ENCODE peak calls at places on chromosomes 6 and 20, in four cellular contexts. E, L, I and C are unnamed samples.

GRCh38 chr6:82617648-82618047 is 254.0 kb downstream of the TPBG start:
- DNase-seq in E (no peak), L (no peak), I (no peak), C (no peak)

GRCh38 chr6:82738773-82739172 is 326.9 kb downstream of the UBE3D start:
- DNase-seq in E (no peak), L (no peak), I (no peak), C (no peak)

GRCh38 chr20:39876974-39877615 is 811.9 kb downstream of the MAFB start:
- DNase-seq in E (no peak), L (no peak), I (no peak), C (no peak)

GRCh38 chr6:113495521-113495920 is 361.6 kb upstream of the MARCKS start:
- DNase-seq in E (no peak), L (no peak), I (no peak), C (no peak)

GRCh38 chr20:62156592-62157386 is 13.2 kb downstream of the SS18L1 start:
- DNase-seq in E (peak; percentile 79), L (peak; percentile 73), I (peak; percentile 60), C (peak; percentile 63)

GRCh38 chr20:64009811-64010387 is 26.1 kb upstream of the C20orf204 start:
- DNase-seq in E (no peak), L (no peak), I (no peak), C (no peak)

GRCh38 chr6:108074057-108074358 is 533 bp downstream of the OSTM1 start:
- DNase-seq in E (no peak), L (no peak), I (no peak), C (no peak)

GRCh38 chr6:39841923-39842322 is 49.7 kb downstream of the DAAM2 start:
- DNase-seq in E (no peak), L (no peak), I (no peak), C (peak; percentile 81)

GRCh38 chr6:104940238-104940880 is 16.5 kb upstream of the LIN28B start:
- DNase-seq in E (no peak), L (no peak), I (no peak), C (no peak)

GRCh38 chr6:34005845-34006644 is 139.8 kb downstream of the GRM4 start:
- DNase-seq in E (peak; percentile 13), L (peak; percentile 0), I (no peak), C (no peak)

GRCh38 chr6:99588618-99589289 is 17.9 kb upstream of the PRDM13 start:
- DNase-seq in E (peak; percentile 79), L (peak; percentile 78), I (peak; percentile 81), C (peak; percentile 80)

GRCh38 chr6:80134065-80134464 is 27.6 kb downstream of the BCKDHB start:
- DNase-seq in E (no peak), L (no peak), I (no peak), C (no peak)

GRCh38 chr6:26331809-26332226 is 33.2 kb upstream of the BTN3A2 start:
- DNase-seq in E (no peak), L (no peak), I (no peak), C (no peak)

GRCh38 chr6:39769012-39769411 is 23.2 kb upstream of the DAAM2 start:
- DNase-seq in E (no peak), L (no peak), I (no peak), C (no peak)

GRCh38 chr20:10490706-10491105 is 55.6 kb downstream of the SLX4IP start:
- DNase-seq in E (no peak), L (no peak), I (no peak), C (no peak)

GRCh38 chr6:151027936-151028838 is 162.7 kb downstream of the MTHFD1L start:
- DNase-seq in E (no peak), L (no peak), I (no peak), C (no peak)

GRCh38 chr6:135163440-135163738 is 17.7 kb upstream of the MYB start:
- DNase-seq in E (no peak), L (no peak), I (no peak), C (no peak)

GRCh38 chr6:32852844-32853540 is 512 bp downstream of the TAP1 start:
- DNase-seq in E (peak; percentile 79), L (peak; percentile 60), I (peak; percentile 47), C (peak; percentile 61)

GRCh38 chr6:4093288-4093687 is 14.4 kb upstream of the FAM217A start:
- DNase-seq in E (no peak), L (no peak), I (no peak), C (no peak)

DNA sequence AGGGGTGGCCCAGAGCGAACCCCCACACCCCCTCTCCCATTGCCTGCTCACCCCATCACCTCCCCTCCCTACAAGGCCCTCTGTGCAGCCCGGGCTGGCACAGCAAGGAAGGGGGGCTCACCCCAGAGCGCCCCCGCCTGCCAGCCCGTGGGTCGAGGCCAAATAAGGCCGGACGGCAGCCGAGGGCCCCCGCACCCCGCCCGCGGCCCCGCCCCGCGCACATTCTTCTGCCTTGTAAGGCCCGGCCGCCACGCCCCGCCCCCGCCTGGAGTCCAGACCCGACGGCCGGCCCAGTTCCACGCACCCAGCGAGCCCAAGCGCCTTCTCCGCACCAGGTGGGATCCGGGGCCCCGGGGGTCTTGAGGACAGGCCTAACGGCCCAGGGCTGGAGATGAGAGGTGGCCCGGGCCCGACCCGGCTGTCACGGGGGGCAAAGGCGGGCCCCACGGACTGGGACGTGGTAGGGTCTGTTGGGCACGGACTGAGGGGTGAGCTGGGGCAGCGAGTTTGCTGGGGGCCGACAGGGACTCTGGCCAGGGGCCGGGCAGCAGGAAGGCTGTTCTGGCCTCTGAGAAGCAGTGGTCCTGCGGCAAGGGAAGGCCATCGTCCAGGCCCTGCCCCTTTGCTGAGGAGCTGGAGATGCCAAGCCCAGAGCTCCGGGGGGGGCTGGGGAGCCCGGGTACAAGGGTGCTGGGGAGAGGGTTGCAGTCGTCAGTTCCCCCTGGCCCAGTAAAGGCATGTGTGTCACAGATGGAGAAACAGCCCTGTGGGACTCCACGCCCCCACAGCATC is at the start of gene MYL9:
- DNase-seq in E (peak; percentile 95), L (peak; percentile 67), I (peak; percentile 85), C (peak; percentile 98)
- TF ChIP-seq POLR2A in E (peak; percentile 62), L (no peak), I (no peak), C (peak; percentile 86)

DNA sequence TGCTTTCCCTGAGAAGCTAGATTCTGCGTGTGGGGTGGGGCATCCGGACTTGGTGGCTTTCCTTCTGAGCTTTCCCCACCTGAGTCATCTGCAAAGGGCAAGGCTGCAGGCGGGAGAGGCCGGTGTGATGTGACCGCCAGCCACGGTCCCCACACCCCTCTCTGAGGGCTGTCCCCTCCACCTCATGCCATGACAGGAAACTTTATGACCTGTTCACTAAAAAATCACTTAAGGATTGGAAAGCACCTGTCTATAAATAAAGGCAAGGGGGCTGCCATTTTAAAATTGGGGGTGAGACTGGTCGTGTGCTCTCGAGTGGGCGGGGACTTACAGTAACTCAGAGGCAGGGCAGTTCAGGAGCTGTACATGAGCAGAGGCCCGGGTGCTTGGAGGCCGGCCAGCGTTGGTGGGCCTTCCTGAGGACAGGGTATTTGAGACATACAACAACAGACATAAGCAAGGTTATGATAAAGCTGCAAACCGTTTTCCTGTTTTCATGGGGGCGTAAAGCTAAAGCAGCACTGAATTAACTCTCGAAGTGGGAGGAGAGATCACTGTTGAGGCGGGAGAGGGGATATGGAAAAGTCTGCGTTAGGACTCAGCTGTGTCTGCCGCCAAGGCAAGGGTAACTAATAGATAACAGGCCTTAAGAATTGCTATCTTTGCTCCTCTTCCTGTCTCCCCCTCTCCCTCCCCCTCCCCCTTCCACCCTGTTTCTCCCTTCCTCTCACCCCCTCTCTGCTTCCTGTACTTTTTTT is 16.1 kb upstream of the SERPINB1 start:
- DNase-seq in E (peak; percentile 77), L (peak; percentile 74), I (no peak), C (peak; percentile 41)
- H3K4me3 ChIP-seq in E (peak overlapping the region; percentile 22), L (no peak overlapping the region), I (no peak overlapping the region), C (no peak overlapping the region)

GRCh38 chr6:165782812-165783211 is 119.8 kb upstream of the PDE10A start:
- DNase-seq in E (no peak), L (no peak), I (no peak), C (no peak)
- TF ChIP-seq POLR2A in E (no peak), L (no peak), I (no peak), C (no peak)

GRCh38 chr20:50221501-50222323 is 31.1 kb downstream of the CEBPB start:
- DNase-seq in E (no peak), L (peak; percentile 61), I (no peak), C (no peak)
- H3K4me3 ChIP-seq in E (no peak overlapping the region), L (no peak overlapping the region), I (no peak overlapping the region), C (no peak overlapping the region)

DNA sequence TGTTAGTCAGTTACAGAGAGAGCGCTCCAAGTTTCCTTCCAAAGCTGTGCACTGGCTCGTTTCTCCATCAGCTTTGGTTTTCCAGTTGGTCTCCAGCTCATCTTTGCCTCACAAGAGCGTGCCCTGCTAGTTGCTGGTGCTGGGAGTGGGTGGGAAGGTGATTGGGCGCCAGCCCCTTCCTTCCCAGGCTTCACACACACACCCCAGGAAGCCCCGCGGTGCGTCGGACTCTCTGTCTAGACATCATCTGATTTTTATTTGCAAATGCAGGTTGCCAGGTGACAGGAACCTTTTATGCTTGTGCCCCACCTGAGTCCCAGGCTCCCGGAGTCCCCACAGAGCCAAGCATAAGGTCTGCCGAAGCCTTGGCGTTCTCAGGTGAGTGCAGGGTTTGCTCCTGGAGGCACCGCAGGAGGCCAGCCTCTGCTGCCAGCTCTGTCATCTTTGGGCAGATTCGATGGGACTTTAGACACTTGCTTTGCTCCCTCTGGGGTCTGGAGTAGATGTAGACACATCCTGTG is 7.1 kb downstream of the IRF4 start:
- DNase-seq in E (no peak), L (no peak), I (no peak), C (no peak)
- TF ChIP-seq POLR2A in E (no peak), L (no peak), I (no peak), C (no peak)

DNA sequence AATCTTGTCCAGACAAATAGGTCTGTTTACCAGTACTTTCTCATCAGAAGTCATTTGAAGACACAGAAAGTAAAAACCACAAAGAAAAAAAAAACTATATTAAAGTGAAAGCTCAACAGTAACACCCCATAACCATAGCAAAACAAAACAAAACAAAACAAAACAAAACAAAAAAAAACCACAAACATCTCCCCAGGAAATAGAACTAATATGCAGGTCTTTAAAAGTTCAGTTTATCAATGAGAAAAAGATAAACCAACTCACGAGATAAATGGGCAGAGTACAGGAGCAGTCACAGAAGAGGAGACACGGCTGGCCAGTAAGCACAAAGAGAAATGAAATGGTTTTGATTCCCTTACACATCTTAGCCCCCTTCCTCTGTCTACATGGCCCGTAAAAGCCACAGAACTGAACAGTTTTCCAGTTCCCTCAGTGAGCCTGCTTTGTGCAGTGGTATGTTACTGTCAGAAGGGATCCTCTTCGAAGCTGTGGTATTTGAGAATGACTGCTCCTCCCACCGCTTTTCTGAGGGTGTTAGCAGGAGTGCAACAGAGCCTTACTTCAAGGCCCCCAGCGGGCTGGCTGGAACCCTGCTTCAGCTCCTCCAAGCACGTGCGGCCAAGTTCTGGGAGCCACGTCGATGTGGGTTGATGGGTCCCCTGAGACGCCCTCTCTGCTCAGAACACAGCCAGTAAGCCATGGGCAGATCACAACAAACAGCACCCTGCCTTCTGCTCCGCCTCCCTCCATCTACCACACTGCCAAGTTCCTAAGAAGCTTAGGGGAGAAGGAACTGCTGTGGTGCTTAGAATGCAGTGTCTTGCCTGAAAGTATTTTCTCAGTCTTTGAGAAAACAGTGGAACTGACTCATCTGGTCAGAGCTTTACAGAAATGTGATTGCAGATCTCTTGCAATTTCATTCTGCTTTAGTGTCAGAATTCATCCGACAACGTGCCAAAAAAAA is 14.0 kb downstream of the UST start:
- DNase-seq in E (peak; percentile 68), L (no peak), I (peak; percentile 35), C (peak; percentile 93)
- H3K4me3 ChIP-seq in E (peak overlapping the region; percentile 26), L (no peak overlapping the region), I (peak overlapping the region; percentile 41), C (no peak overlapping the region)